ENCODE peak calls at places on chromosomes 6 and 20, in four cellular contexts. One of them, this sample, is unnamed.

GRCh38 chr6:138971601-138972000 is 16.5 kb downstream of the REPS1 start:
- DNase-seq in AG04450: no peak
- DNase-seq in A673: peak
- DNase-seq in occipital lobe: peak
- DNase-seq in this sample: peak

GRCh38 chr6:35497571-35498406 is 910 bp upstream of the TEAD3 start:
- DNase-seq in AG04450: peak
- DNase-seq in A673: peak
- DNase-seq in occipital lobe: no peak
- DNase-seq in this sample: peak

GRCh38 chr6:17490724-17491123 is 97.3 kb downstream of the CAP2 start:
- DNase-seq in AG04450: no peak
- DNase-seq in A673: peak
- DNase-seq in occipital lobe: no peak
- DNase-seq in this sample: no peak

GRCh38 chr6:75266716-75267291 is 17.8 kb downstream of the TMEM30A start:
- DNase-seq in AG04450: no peak
- DNase-seq in A673: peak
- DNase-seq in occipital lobe: no peak
- DNase-seq in this sample: peak

GRCh38 chr6:158338311-158339112 is 26.2 kb downstream of the TULP4 start:
- DNase-seq in AG04450: no peak
- DNase-seq in A673: no peak
- DNase-seq in occipital lobe: no peak
- DNase-seq in this sample: peak

GRCh38 chr20:40050596-40050995 is 638.4 kb downstream of the MAFB start:
- DNase-seq in AG04450: no peak
- DNase-seq in A673: no peak
- DNase-seq in occipital lobe: no peak
- DNase-seq in this sample: no peak

GRCh38 chr6:12601881-12602280 is 114.7 kb upstream of the PHACTR1 start:
- DNase-seq in AG04450: no peak
- DNase-seq in A673: peak
- DNase-seq in occipital lobe: no peak
- DNase-seq in this sample: no peak

GRCh38 chr6:114108119-114109002 is 137.4 kb upstream of the HDAC2 start:
- DNase-seq in AG04450: peak
- DNase-seq in A673: peak
- DNase-seq in occipital lobe: peak
- DNase-seq in this sample: peak

GRCh38 chr6:16321826-16322225 is 83.4 kb downstream of the GMPR start:
- DNase-seq in AG04450: no peak
- DNase-seq in A673: no peak
- DNase-seq in occipital lobe: no peak
- DNase-seq in this sample: no peak

GRCh38 chr6:35489995-35490791 is 6.7 kb downstream of the TEAD3 start:
- DNase-seq in AG04450: peak
- DNase-seq in A673: peak
- DNase-seq in occipital lobe: no peak
- DNase-seq in this sample: peak

GRCh38 chr20:63699466-63700198 is 3.2 kb downstream of the TNFRSF6B start:
- DNase-seq in AG04450: no peak
- DNase-seq in A673: no peak
- DNase-seq in occipital lobe: no peak
- DNase-seq in this sample: no peak

GRCh38 chr6:126919947-126920346 is 198.5 kb upstream of the RSPO3 start:
- DNase-seq in AG04450: peak
- DNase-seq in A673: peak
- DNase-seq in occipital lobe: no peak
- DNase-seq in this sample: no peak

GRCh38 chr6:122187186-122187585 is 212.3 kb upstream of the HSF2 start:
- DNase-seq in AG04450: no peak
- DNase-seq in A673: no peak
- DNase-seq in occipital lobe: no peak
- DNase-seq in this sample: no peak

GRCh38 chr20:35248641-35249475 is 22.4 kb downstream of the MMP24 start:
- DNase-seq in AG04450: no peak
- DNase-seq in A673: no peak
- DNase-seq in occipital lobe: no peak
- DNase-seq in this sample: no peak

GRCh38 chr6:75907444-75907843 is 158.4 kb downstream of the MYO6 start:
- DNase-seq in AG04450: no peak
- DNase-seq in A673: no peak
- DNase-seq in occipital lobe: no peak
- DNase-seq in this sample: no peak

This sample was measured in GM23338.